ENCODE peak calls at places on chromosomes 7 and 10, in ten cellular contexts. A, J, O, L, T, W, F, S, V and X are unnamed samples.

GRCh38 chr10:70771311-70772194 is 13.6 kb downstream of the TBATA start:
- DNase-seq in A (no peak), J (no peak), O (no peak), L (no peak), T (no peak), W (no peak), F (no peak), S (no peak), V (no peak), X (peak)

GRCh38 chr7:33423646-33424020 is 294.3 kb downstream of the BBS9 start:
- DNase-seq in A (no peak), J (peak), O (no peak), L (no peak), T (no peak), W (no peak), F (peak), S (no peak), V (no peak), X (peak)

GRCh38 chr7:130273863-130274262 is 7.2 kb downstream of the CPA2 start:
- DNase-seq in A (no peak), J (no peak), O (no peak), L (no peak), T (no peak), W (no peak), F (no peak), S (no peak), V (no peak), X (peak)

GRCh38 chr7:103888603-103889153 is 100.8 kb downstream of the RELN start:
- DNase-seq in A (no peak), J (no peak), O (no peak), L (no peak), T (no peak), W (no peak), F (no peak), S (no peak), V (no peak), X (no peak)

GRCh38 chr10:122515588-122516231 is 44.8 kb upstream of the DMBT1 start:
- DNase-seq in A (no peak), J (no peak), O (no peak), L (no peak), T (no peak), W (no peak), F (peak), S (no peak), V (peak), X (no peak)

GRCh38 chr10:71486465-71487114 is 89.9 kb downstream of the CDH23 start:
- DNase-seq in A (peak), J (peak), O (no peak), L (peak), T (peak), W (no peak), F (peak), S (peak), V (peak), X (peak)

GRCh38 chr7:32357535-32358277 is 132.5 kb downstream of the LSM5 start:
- DNase-seq in A (no peak), J (no peak), O (no peak), L (no peak), T (no peak), W (no peak), F (peak), S (no peak), V (no peak), X (no peak)

GRCh38 chr7:51430480-51431086 is 114.0 kb upstream of the COBL start:
- DNase-seq in A (no peak), J (peak), O (no peak), L (no peak), T (peak), W (no peak), F (peak), S (no peak), V (peak), X (peak)

GRCh38 chr10:110636932-110637557 is 7.1 kb upstream of the RBM20 start:
- DNase-seq in A (no peak), J (no peak), O (no peak), L (peak), T (no peak), W (no peak), F (no peak), S (no peak), V (peak), X (peak)

GRCh38 chr7:151520419-151521229 is 929 bp upstream of the RHEB start:
- DNase-seq in A (peak), J (peak), O (no peak), L (peak), T (peak), W (peak), F (peak), S (no peak), V (peak), X (no peak)

GRCh38 chr7:42445691-42446090 is 208.7 kb upstream of the GLI3 start:
- DNase-seq in A (no peak), J (no peak), O (no peak), L (no peak), T (no peak), W (no peak), F (peak), S (no peak), V (no peak), X (no peak)

GRCh38 chr10:98833550-98833949 is 386.8 kb upstream of the HPS1 start:
- DNase-seq in A (no peak), J (no peak), O (no peak), L (no peak), T (no peak), W (no peak), F (no peak), S (no peak), V (no peak), X (no peak)

GRCh38 chr7:98420966-98421612 is 20.2 kb upstream of the BAIAP2L1 start:
- DNase-seq in A (peak), J (peak), O (no peak), L (peak), T (peak), W (peak), F (peak), S (peak), V (peak), X (peak)

GRCh38 chr7:953547-954327 is 743 bp downstream of the ADAP1 start:
- DNase-seq in A (peak), J (peak), O (no peak), L (peak), T (peak), W (peak), F (no peak), S (no peak), V (no peak), X (peak)

GRCh38 chr7:13117103-13117502 is 429.7 kb downstream of the ARL4A start:
- DNase-seq in A (no peak), J (no peak), O (no peak), L (no peak), T (no peak), W (no peak), F (peak), S (no peak), V (no peak), X (no peak)

GRCh38 chr7:100584046-100584676 is 1.8 kb downstream of the LRCH4 start:
- DNase-seq in A (peak), J (no peak), O (no peak), L (no peak), T (no peak), W (no peak), F (peak), S (no peak), V (no peak), X (peak)

GRCh38 chr7:43873300-43873699 is 4.0 kb upstream of the MRPS24 start:
- DNase-seq in A (peak), J (no peak), O (peak), L (no peak), T (no peak), W (no peak), F (peak), S (no peak), V (peak), X (no peak)

GRCh38 chr10:123149162-123149567 is 1.2 kb downstream of the HMX2 start:
- DNase-seq in A (no peak), J (no peak), O (no peak), L (no peak), T (no peak), W (no peak), F (no peak), S (no peak), V (no peak), X (peak)